ENCODE peak calls at places on chromosomes 16 and 17, in seven cellular contexts. G is A549, A is cardiac muscle cell, B is AG04450, D is left ventricle myocardium inferior, O is lower leg skin, W is HL-60. S is an unnamed sample.

GRCh38 chr17:35889241-35889640 is 9.1 kb upstream of the CCL5 start:
- DNase-seq in G (no peak), A (no peak), B (no peak), D (no peak), O (no peak), W (no peak), S (no peak)

GRCh38 chr16:57865746-57866528 is 63.6 kb upstream of the KIFC3 start:
- DNase-seq in G (no peak), A (no peak), B (no peak), D (no peak), O (no peak), W (no peak), S (no peak)

GRCh38 chr16:10600792-10601443 is 20.5 kb upstream of the EMP2 start:
- DNase-seq in G (no peak), A (no peak), B (no peak), D (no peak), O (no peak), W (no peak), S (no peak)

GRCh38 chr17:36602924-36603384 is 1.6 kb downstream of the MRM1 start:
- DNase-seq in G (peak), A (peak), B (peak), D (no peak), O (no peak), W (peak), S (no peak)

GRCh38 chr16:18984425-18985005 is 781 bp downstream of the TMC7 start:
- DNase-seq in G (peak), A (no peak), B (no peak), D (no peak), O (no peak), W (no peak), S (no peak)

GRCh38 chr17:39666601-39667261 is 1.5 kb upstream of the PNMT start:
- DNase-seq in G (peak), A (no peak), B (no peak), D (peak), O (no peak), W (no peak), S (no peak)

GRCh38 chr17:6444573-6445335 is 499 bp downstream of the PIMREG start:
- DNase-seq in G (no peak), A (no peak), B (no peak), D (no peak), O (no peak), W (no peak), S (no peak)

GRCh38 chr16:52435573-52435972 is 111.4 kb downstream of the TOX3 start:
- DNase-seq in G (no peak), A (no peak), B (no peak), D (no peak), O (no peak), W (no peak), S (no peak)

GRCh38 chr17:45248132-45248936 is 13.6 kb downstream of the SPATA32 start:
- DNase-seq in G (peak), A (no peak), B (no peak), D (no peak), O (peak), W (no peak), S (peak)

GRCh38 chr16:2296662-2297505 is 29.0 kb upstream of the RNPS1 start:
- DNase-seq in G (peak), A (peak), B (no peak), D (no peak), O (no peak), W (no peak), S (no peak)

GRCh38 chr16:90032664-90033346 is 13.5 kb upstream of the DBNDD1 start:
- DNase-seq in G (no peak), A (no peak), B (peak), D (no peak), O (no peak), W (no peak), S (no peak)

GRCh38 chr16:77211880-77212735 is 12.9 kb downstream of the SYCE1L start:
- DNase-seq in G (peak), A (peak), B (no peak), D (peak), O (peak), W (no peak), S (peak)

GRCh38 chr17:1746975-1747543 is 4.4 kb downstream of the SERPINF2 start:
- DNase-seq in G (no peak), A (no peak), B (no peak), D (no peak), O (peak), W (no peak), S (no peak)

GRCh38 chr17:82060001-82060380 is 5.6 kb downstream of the DUS1L start:
- DNase-seq in G (no peak), A (no peak), B (no peak), D (no peak), O (no peak), W (no peak), S (peak)

GRCh38 chr17:72390675-72391501 is 270.1 kb downstream of the SOX9 start:
- DNase-seq in G (peak), A (no peak), B (no peak), D (no peak), O (no peak), W (no peak), S (no peak)

GRCh38 chr17:36921131-36921851 is 16.0 kb upstream of the LHX1 start:
- DNase-seq in G (peak), A (peak), B (no peak), D (no peak), O (no peak), W (no peak), S (no peak)

GRCh38 chr17:73952498-73953205 is 250.8 kb upstream of the RPL38 start:
- DNase-seq in G (peak), A (peak), B (no peak), D (peak), O (peak), W (no peak), S (peak)

GRCh38 chr17:57995076-57995956 is 7.3 kb upstream of the VEZF1 start:
- DNase-seq in G (peak), A (peak), B (peak), D (peak), O (no peak), W (no peak), S (peak)

GRCh38 chr16:16163571-16163970 is 59.7 kb downstream of the ABCC6 start:
- DNase-seq in G (no peak), A (no peak), B (no peak), D (no peak), O (no peak), W (no peak), S (no peak)

GRCh38 chr17:66727634-66728570 is 107.0 kb upstream of the CACNG5 start:
- DNase-seq in G (peak), A (peak), B (no peak), D (peak), O (no peak), W (peak), S (peak)

GRCh38 chr17:37060966-37061365 is 112.2 kb downstream of the AATF start:
- DNase-seq in G (no peak), A (no peak), B (no peak), D (no peak), O (no peak), W (no peak), S (no peak)

GRCh38 chr17:82449883-82450356 is 632 bp downstream of the CYBC1 start:
- DNase-seq in G (no peak), A (no peak), B (no peak), D (no peak), O (no peak), W (no peak), S (no peak)

GRCh38 chr16:86619263-86619935 is 41.0 kb downstream of the FOXL1 start:
- DNase-seq in G (peak), A (no peak), B (no peak), D (no peak), O (peak), W (no peak), S (no peak)

GRCh38 chr17:1485748-1486376 is 6.6 kb downstream of the MYO1C start:
- DNase-seq in G (peak), A (peak), B (no peak), D (peak), O (peak), W (no peak), S (peak)

GRCh38 chr16:50067290-50067853 is 1.6 kb downstream of the HEATR3 start:
- DNase-seq in G (peak), A (peak), B (peak), D (no peak), O (no peak), W (peak), S (no peak)

DNA sequence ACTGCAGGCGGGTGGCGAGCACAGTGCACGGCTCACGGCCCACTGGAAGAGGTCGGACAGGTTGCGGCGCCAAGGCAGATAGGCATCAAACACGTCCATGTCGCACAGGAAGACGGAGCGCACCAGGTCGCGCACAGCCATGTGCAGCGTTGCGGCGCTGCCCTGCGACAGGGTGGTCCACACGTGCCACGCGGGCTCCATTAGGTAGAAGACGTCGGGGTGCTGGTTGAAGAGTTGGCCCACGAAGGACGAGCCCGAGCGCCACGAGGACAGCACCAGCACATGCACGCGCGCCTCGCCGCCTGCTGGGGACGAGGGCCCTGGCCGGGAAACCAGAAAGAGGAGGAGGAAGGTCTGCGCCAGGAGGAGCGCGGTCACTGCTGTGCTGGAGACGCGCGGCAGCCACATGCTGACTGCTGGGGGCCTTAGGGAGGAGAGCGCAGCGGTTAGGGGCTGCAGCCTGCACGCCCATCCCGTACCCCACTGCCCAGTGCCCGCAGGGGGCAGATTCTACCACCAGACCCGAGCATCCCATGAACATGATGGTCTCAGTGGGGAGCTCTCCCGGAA is 15.0 kb upstream of the TMEM170A start:
- DNase-seq in G (no peak), A (no peak), B (no peak), D (no peak), O (no peak), W (no peak), S (no peak)
- TF ChIP-seq CTCF in G (no peak), A (no peak), B (no peak), D (no peak), O (no peak), W (no peak), S (no peak)

GRCh38 chr17:79361221-79361734 is 249.6 kb downstream of the RBFOX3 start:
- DNase-seq in G (no peak), A (no peak), B (no peak), D (no peak), O (no peak), W (no peak), S (no peak)

GRCh38 chr17:79362996-79363305 is 247.9 kb downstream of the RBFOX3 start:
- DNase-seq in G (no peak), A (no peak), B (no peak), D (no peak), O (no peak), W (no peak), S (no peak)

GRCh38 chr17:79360196-79360595 is 250.7 kb downstream of the RBFOX3 start:
- DNase-seq in G (no peak), A (no peak), B (no peak), D (no peak), O (no peak), W (no peak), S (no peak)

GRCh38 chr17:79363552-79364275 is 247.1 kb downstream of the RBFOX3 start:
- DNase-seq in G (no peak), A (no peak), B (no peak), D (no peak), O (no peak), W (no peak), S (no peak)

GRCh38 chr17:79362086-79362995 is 248.5 kb downstream of the RBFOX3 start:
- DNase-seq in G (no peak), A (no peak), B (no peak), D (no peak), O (no peak), W (no peak), S (no peak)
- H3K4me3 ChIP-seq in G (no peak), A (no peak), B (no peak), D (no peak), O (no peak), W (no peak), S (no peak)

GRCh38 chr17:2982854-2983636 is 80.4 kb downstream of the OR1D5 start:
- DNase-seq in G (peak), A (no peak), B (peak), D (peak), O (peak), W (peak), S (no peak)
- TF ChIP-seq CTCF in G (peak), A (peak), B (peak), D (peak), O (no peak), W (no peak), S (no peak)

DNA sequence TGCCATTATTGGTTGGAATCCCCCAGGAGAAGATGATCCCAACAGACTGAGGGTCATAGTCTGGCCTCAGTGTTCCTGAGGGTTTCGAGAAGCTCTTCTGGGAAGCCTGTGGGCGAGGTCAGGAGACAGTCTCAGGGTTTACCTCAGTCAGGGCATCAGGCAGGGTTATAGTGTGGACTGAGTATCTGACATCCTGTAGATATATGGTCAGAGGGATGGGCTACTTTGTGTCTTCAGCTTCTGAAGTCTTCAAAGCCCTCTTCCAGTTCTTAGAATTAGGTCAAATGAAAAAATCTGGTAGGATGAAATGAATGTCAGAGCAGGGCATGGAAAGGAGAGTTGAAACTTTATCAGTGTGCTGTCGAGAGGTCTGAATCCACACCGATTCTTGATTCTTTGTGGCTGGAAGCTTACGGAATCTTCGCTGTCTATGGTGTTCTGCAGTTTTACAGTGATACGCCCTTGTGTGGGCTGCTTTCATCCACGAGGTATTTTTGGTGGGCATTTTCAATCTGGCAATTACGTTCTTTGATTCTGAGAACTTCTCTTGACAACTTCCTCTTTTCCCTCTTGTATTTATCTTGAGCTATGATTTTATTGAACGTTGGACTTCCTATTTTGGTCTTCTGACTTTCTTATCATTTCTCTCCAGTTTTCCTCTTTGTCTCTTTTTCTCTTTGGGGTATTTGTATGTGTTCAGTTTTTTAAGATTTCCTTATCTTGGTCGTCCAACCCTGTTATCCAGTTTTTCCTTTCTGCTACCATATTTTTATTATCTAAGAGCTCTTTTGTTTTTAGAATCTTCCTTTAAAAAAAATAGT is 30.4 kb downstream of the BPTF start:
- DNase-seq in G (no peak), A (no peak), B (no peak), D (no peak), O (no peak), W (no peak), S (no peak)
- H3K4me3 ChIP-seq in G (no peak), A (no peak), B (no peak), D (no peak), O (no peak), W (no peak), S (no peak)

DNA sequence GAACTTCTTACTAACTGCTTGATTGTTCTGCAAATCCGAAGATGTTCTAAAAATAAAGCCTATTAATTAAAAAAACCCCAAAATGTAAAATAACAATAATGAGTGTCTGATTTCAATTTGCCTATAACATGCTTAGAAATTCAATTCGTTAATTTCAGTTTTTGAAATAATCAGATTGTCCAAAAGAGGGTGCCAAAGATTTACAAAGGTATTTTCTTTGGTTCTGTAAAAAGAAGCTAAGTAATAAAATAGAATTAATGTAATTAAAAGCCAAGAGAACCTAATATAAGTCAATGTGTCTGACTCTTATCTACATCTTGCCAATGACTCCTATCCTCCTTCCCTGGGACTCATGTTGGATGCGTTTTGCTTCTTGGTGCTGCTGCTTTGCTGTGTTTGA is 75.0 kb upstream of the CPHXL start:
- DNase-seq in G (no peak), A (no peak), B (no peak), D (no peak), O (no peak), W (no peak), S (no peak)
- TF ChIP-seq CTCF in G (peak), A (no peak), B (peak), D (no peak), O (no peak), W (no peak), S (no peak)

GRCh38 chr17:28046034-28046825 is 3.8 kb downstream of the NLK start:
- DNase-seq in G (no peak), A (no peak), B (no peak), D (no peak), O (no peak), W (no peak), S (peak)

GRCh38 chr17:28047806-28048205 is 5.3 kb downstream of the NLK start:
- DNase-seq in G (no peak), A (no peak), B (no peak), D (no peak), O (no peak), W (no peak), S (no peak)

GRCh38 chr17:28053044-28053670 is 10.7 kb downstream of the NLK start:
- DNase-seq in G (no peak), A (no peak), B (no peak), D (no peak), O (no peak), W (no peak), S (no peak)

GRCh38 chr17:28045304-28045703 is 2.8 kb downstream of the NLK start:
- DNase-seq in G (no peak), A (no peak), B (no peak), D (no peak), O (no peak), W (no peak), S (no peak)

GRCh38 chr17:28049071-28049470 is 6.6 kb downstream of the NLK start:
- DNase-seq in G (no peak), A (no peak), B (no peak), D (no peak), O (no peak), W (no peak), S (no peak)
- H3K4me3 ChIP-seq in G (no peak), A (no peak), B (no peak), D (no peak), O (no peak), W (no peak), S (no peak)

GRCh38 chr16:29784901-29785500 is 5.5 kb upstream of the KIF22 start:
- DNase-seq in G (peak), A (peak), B (no peak), D (peak), O (peak), W (no peak), S (peak)
- TF ChIP-seq CTCF in G (no peak), A (peak), B (peak), D (peak), O (no peak), W (peak), S (peak)

DNA sequence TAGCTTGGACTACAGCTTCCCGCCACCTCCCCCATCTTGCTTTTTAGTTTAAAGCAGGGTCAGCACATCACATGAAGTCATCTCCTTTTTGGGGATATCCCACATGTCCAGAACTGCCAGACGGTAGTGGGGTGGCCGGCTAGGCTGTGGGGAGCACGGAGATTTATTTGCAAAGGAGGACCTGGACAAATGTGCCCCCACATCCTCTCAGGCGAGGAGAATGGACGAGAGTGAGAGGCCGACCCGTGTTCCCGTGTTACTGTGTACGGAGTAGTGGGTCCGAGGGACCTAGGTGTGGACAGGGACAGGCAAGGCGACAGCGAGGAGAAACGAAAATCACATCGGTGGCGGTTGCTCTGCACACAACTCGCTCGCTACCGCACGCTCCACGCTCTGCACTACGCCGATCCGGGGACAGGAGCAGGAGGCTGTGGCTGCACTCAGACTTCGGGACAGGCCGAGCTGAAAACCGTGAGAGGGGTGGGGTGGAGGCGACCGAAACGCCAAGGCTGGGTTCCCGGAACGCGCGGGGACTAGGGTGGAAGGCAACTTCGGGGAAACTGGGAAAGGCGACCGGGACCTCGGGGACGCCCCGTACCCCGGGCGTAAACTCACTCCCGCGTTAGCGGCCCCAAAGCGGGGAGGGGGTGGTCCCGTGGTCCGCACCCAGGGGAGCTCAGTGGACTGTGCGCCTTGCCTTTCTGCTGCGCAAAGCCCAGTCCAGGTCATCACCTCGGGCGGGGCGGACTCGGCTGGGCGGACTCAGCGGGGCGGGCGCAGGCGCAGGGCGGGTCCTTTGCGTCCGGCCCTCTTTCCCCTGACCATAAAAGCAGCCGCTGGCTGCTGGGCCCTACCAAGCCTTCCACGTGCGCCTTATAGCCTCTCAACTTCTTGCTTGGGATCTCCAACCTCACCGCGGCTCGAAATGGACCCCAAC is at the start of gene MT1A:
- DNase-seq in G (peak), A (peak), B (no peak), D (peak), O (peak), W (no peak), S (no peak)
- H3K4me3 ChIP-seq in G (peak), A (peak), B (peak), D (peak), O (no peak), W (no peak), S (no peak)